ENCODE peak calls at places on chromosomes 5 and 9, in seven cellular contexts. U, V, D, K, Z, F and E are unnamed samples.

GRCh38 chr9:38271666-38272241 is 120.7 kb upstream of the ALDH1B1 start:
- DNase-seq in U (no peak), V (no peak), D (no peak), K (no peak), Z (no peak), F (no peak), E (no peak)

GRCh38 chr5:81046041-81046440 is 85.9 kb downstream of the RASGRF2 start:
- DNase-seq in U (no peak), V (no peak), D (no peak), K (no peak), Z (no peak), F (no peak), E (no peak)

GRCh38 chr5:152649609-152650008 is 244.5 kb upstream of the NMUR2 start:
- DNase-seq in U (no peak), V (no peak), D (no peak), K (no peak), Z (no peak), F (no peak), E (no peak)

GRCh38 chr9:127463891-127464290 is 12.6 kb downstream of the LRSAM1 start:
- DNase-seq in U (no peak), V (no peak), D (no peak), K (no peak), Z (no peak), F (no peak), E (no peak)

GRCh38 chr9:81431662-81432061 is 257.7 kb downstream of the TLE1 start:
- DNase-seq in U (no peak), V (no peak), D (no peak), K (no peak), Z (no peak), F (no peak), E (no peak)

GRCh38 chr9:93072383-93072795 is 13.9 kb downstream of the SUSD3 start:
- DNase-seq in U (no peak), V (peak; percentile 34), D (peak; percentile 89), K (no peak), Z (no peak), F (no peak), E (no peak)

GRCh38 chr9:129572052-129572425 is 48.9 kb downstream of the C9orf50 start:
- DNase-seq in U (no peak), V (no peak), D (no peak), K (no peak), Z (no peak), F (no peak), E (no peak)

GRCh38 chr9:108394726-108395125 is 461.1 kb downstream of the ACTL7B start:
- DNase-seq in U (no peak), V (no peak), D (no peak), K (no peak), Z (no peak), F (no peak), E (no peak)

GRCh38 chr9:75105019-75105540 is 16.8 kb downstream of the OSTF1 start:
- DNase-seq in U (no peak), V (no peak), D (no peak), K (no peak), Z (no peak), F (no peak), E (no peak)

GRCh38 chr9:11356101-11356500 is 743.3 kb upstream of the PTPRD start:
- DNase-seq in U (no peak), V (peak; percentile 36), D (no peak), K (no peak), Z (no peak), F (no peak), E (no peak)

GRCh38 chr5:43802119-43802518 is 199.1 kb downstream of the NNT start:
- DNase-seq in U (no peak), V (no peak), D (no peak), K (no peak), Z (no peak), F (no peak), E (no peak)

GRCh38 chr5:35856186-35857003 is at the start of gene IL7R:
- DNase-seq in U (no peak), V (no peak), D (no peak), K (no peak), Z (no peak), F (no peak), E (no peak)

GRCh38 chr5:87735918-87736317 is 323.2 kb upstream of the CCNH start:
- DNase-seq in U (no peak), V (no peak), D (no peak), K (no peak), Z (no peak), F (no peak), E (no peak)

GRCh38 chr9:99433555-99433954 is 211.5 kb downstream of the SEC61B start:
- DNase-seq in U (peak; percentile 46), V (peak; percentile 61), D (no peak), K (no peak), Z (no peak), F (peak; percentile 54), E (peak; percentile 70)